ENCODE peak calls at places on chromosomes 13 and 19, in seven cellular contexts. One of them, this sample, is unnamed.

GRCh38 chr19:12723643-12724426 is at the start of gene TNPO2:
- DNase-seq in amniotic epithelial cell: peak
- DNase-seq in activated CD4-positive, alpha-beta T cell treated with anti-CD3 and anti-CD28 coated beads, Interleukin-2, amount 50 U/mL, for 1 hour: peak
- DNase-seq in islet precursor cell: peak
- DNase-seq in DND-41: peak
- DNase-seq in pons: peak
- DNase-seq in stimulated activated CD8-positive, alpha-beta memory T cell treated with anti-CD3 and anti-CD28 coated beads, Interleukin-12 subunit alpha, Interleukin-12 subunit beta, amount 100 ng/mL, for 4 hours: peak
- DNase-seq in this sample: peak

GRCh38 chr19:46428278-46429141 is at the start of gene PNMA8C:
- DNase-seq in amniotic epithelial cell: peak
- DNase-seq in activated CD4-positive, alpha-beta T cell treated with anti-CD3 and anti-CD28 coated beads, Interleukin-2, amount 50 U/mL, for 1 hour: peak
- DNase-seq in islet precursor cell: peak
- DNase-seq in DND-41: no peak
- DNase-seq in pons: peak
- DNase-seq in stimulated activated CD8-positive, alpha-beta memory T cell treated with anti-CD3 and anti-CD28 coated beads, Interleukin-12 subunit alpha, Interleukin-12 subunit beta, amount 100 ng/mL, for 4 hours: peak
- DNase-seq in this sample: peak

GRCh38 chr13:111325146-111325890 is 4.9 kb downstream of the TEX29 start:
- DNase-seq in amniotic epithelial cell: no peak
- DNase-seq in activated CD4-positive, alpha-beta T cell treated with anti-CD3 and anti-CD28 coated beads, Interleukin-2, amount 50 U/mL, for 1 hour: no peak
- DNase-seq in islet precursor cell: peak
- DNase-seq in DND-41: no peak
- DNase-seq in pons: no peak
- DNase-seq in stimulated activated CD8-positive, alpha-beta memory T cell treated with anti-CD3 and anti-CD28 coated beads, Interleukin-12 subunit alpha, Interleukin-12 subunit beta, amount 100 ng/mL, for 4 hours: no peak
- DNase-seq in this sample: no peak

GRCh38 chr13:51827254-51827653 is 17.7 kb downstream of the TMEM272 start:
- DNase-seq in amniotic epithelial cell: no peak
- DNase-seq in activated CD4-positive, alpha-beta T cell treated with anti-CD3 and anti-CD28 coated beads, Interleukin-2, amount 50 U/mL, for 1 hour: no peak
- DNase-seq in islet precursor cell: no peak
- DNase-seq in DND-41: no peak
- DNase-seq in pons: no peak
- DNase-seq in stimulated activated CD8-positive, alpha-beta memory T cell treated with anti-CD3 and anti-CD28 coated beads, Interleukin-12 subunit alpha, Interleukin-12 subunit beta, amount 100 ng/mL, for 4 hours: no peak
- DNase-seq in this sample: no peak

GRCh38 chr13:99315186-99315585 is 8.0 kb upstream of the GPR183 start:
- DNase-seq in amniotic epithelial cell: no peak
- DNase-seq in activated CD4-positive, alpha-beta T cell treated with anti-CD3 and anti-CD28 coated beads, Interleukin-2, amount 50 U/mL, for 1 hour: no peak
- DNase-seq in islet precursor cell: no peak
- DNase-seq in DND-41: no peak
- DNase-seq in pons: no peak
- DNase-seq in stimulated activated CD8-positive, alpha-beta memory T cell treated with anti-CD3 and anti-CD28 coated beads, Interleukin-12 subunit alpha, Interleukin-12 subunit beta, amount 100 ng/mL, for 4 hours: no peak
- DNase-seq in this sample: peak

GRCh38 chr13:31045621-31046081 is 113.2 kb downstream of the TEX26 start:
- DNase-seq in amniotic epithelial cell: peak
- DNase-seq in activated CD4-positive, alpha-beta T cell treated with anti-CD3 and anti-CD28 coated beads, Interleukin-2, amount 50 U/mL, for 1 hour: peak
- DNase-seq in islet precursor cell: peak
- DNase-seq in DND-41: peak
- DNase-seq in pons: no peak
- DNase-seq in stimulated activated CD8-positive, alpha-beta memory T cell treated with anti-CD3 and anti-CD28 coated beads, Interleukin-12 subunit alpha, Interleukin-12 subunit beta, amount 100 ng/mL, for 4 hours: peak
- DNase-seq in this sample: peak

GRCh38 chr19:39237200-39238184 is 7.3 kb downstream of the IFNL3 start:
- DNase-seq in amniotic epithelial cell: no peak
- DNase-seq in activated CD4-positive, alpha-beta T cell treated with anti-CD3 and anti-CD28 coated beads, Interleukin-2, amount 50 U/mL, for 1 hour: peak
- DNase-seq in islet precursor cell: peak
- DNase-seq in DND-41: peak
- DNase-seq in pons: no peak
- DNase-seq in stimulated activated CD8-positive, alpha-beta memory T cell treated with anti-CD3 and anti-CD28 coated beads, Interleukin-12 subunit alpha, Interleukin-12 subunit beta, amount 100 ng/mL, for 4 hours: no peak
- DNase-seq in this sample: no peak

GRCh38 chr13:113936566-113936965 is 37.3 kb downstream of the C13orf46 start:
- DNase-seq in amniotic epithelial cell: no peak
- DNase-seq in activated CD4-positive, alpha-beta T cell treated with anti-CD3 and anti-CD28 coated beads, Interleukin-2, amount 50 U/mL, for 1 hour: no peak
- DNase-seq in islet precursor cell: no peak
- DNase-seq in DND-41: no peak
- DNase-seq in pons: no peak
- DNase-seq in stimulated activated CD8-positive, alpha-beta memory T cell treated with anti-CD3 and anti-CD28 coated beads, Interleukin-12 subunit alpha, Interleukin-12 subunit beta, amount 100 ng/mL, for 4 hours: no peak
- DNase-seq in this sample: no peak

GRCh38 chr13:109396266-109396665 is 390.1 kb downstream of the IRS2 start:
- DNase-seq in amniotic epithelial cell: peak
- DNase-seq in activated CD4-positive, alpha-beta T cell treated with anti-CD3 and anti-CD28 coated beads, Interleukin-2, amount 50 U/mL, for 1 hour: no peak
- DNase-seq in islet precursor cell: no peak
- DNase-seq in DND-41: no peak
- DNase-seq in pons: no peak
- DNase-seq in stimulated activated CD8-positive, alpha-beta memory T cell treated with anti-CD3 and anti-CD28 coated beads, Interleukin-12 subunit alpha, Interleukin-12 subunit beta, amount 100 ng/mL, for 4 hours: no peak
- DNase-seq in this sample: peak

GRCh38 chr19:14113762-14114414 is 3.7 kb downstream of the PRKACA start:
- DNase-seq in amniotic epithelial cell: no peak
- DNase-seq in activated CD4-positive, alpha-beta T cell treated with anti-CD3 and anti-CD28 coated beads, Interleukin-2, amount 50 U/mL, for 1 hour: peak
- DNase-seq in islet precursor cell: no peak
- DNase-seq in DND-41: peak
- DNase-seq in pons: no peak
- DNase-seq in stimulated activated CD8-positive, alpha-beta memory T cell treated with anti-CD3 and anti-CD28 coated beads, Interleukin-12 subunit alpha, Interleukin-12 subunit beta, amount 100 ng/mL, for 4 hours: no peak
- DNase-seq in this sample: no peak

GRCh38 chr13:80313668-80314278 is 27.2 kb downstream of the SPRY2 start:
- DNase-seq in amniotic epithelial cell: no peak
- DNase-seq in activated CD4-positive, alpha-beta T cell treated with anti-CD3 and anti-CD28 coated beads, Interleukin-2, amount 50 U/mL, for 1 hour: no peak
- DNase-seq in islet precursor cell: no peak
- DNase-seq in DND-41: no peak
- DNase-seq in pons: no peak
- DNase-seq in stimulated activated CD8-positive, alpha-beta memory T cell treated with anti-CD3 and anti-CD28 coated beads, Interleukin-12 subunit alpha, Interleukin-12 subunit beta, amount 100 ng/mL, for 4 hours: no peak
- DNase-seq in this sample: no peak

GRCh38 chr13:25806304-25806974 is 245.4 kb downstream of the SHISA2 start:
- DNase-seq in amniotic epithelial cell: peak
- DNase-seq in activated CD4-positive, alpha-beta T cell treated with anti-CD3 and anti-CD28 coated beads, Interleukin-2, amount 50 U/mL, for 1 hour: no peak
- DNase-seq in islet precursor cell: no peak
- DNase-seq in DND-41: no peak
- DNase-seq in pons: no peak
- DNase-seq in stimulated activated CD8-positive, alpha-beta memory T cell treated with anti-CD3 and anti-CD28 coated beads, Interleukin-12 subunit alpha, Interleukin-12 subunit beta, amount 100 ng/mL, for 4 hours: no peak
- DNase-seq in this sample: peak

GRCh38 chr13:42064259-42064658 is 15.8 kb downstream of the DGKH start:
- DNase-seq in amniotic epithelial cell: peak
- DNase-seq in activated CD4-positive, alpha-beta T cell treated with anti-CD3 and anti-CD28 coated beads, Interleukin-2, amount 50 U/mL, for 1 hour: no peak
- DNase-seq in islet precursor cell: no peak
- DNase-seq in DND-41: no peak
- DNase-seq in pons: no peak
- DNase-seq in stimulated activated CD8-positive, alpha-beta memory T cell treated with anti-CD3 and anti-CD28 coated beads, Interleukin-12 subunit alpha, Interleukin-12 subunit beta, amount 100 ng/mL, for 4 hours: no peak
- DNase-seq in this sample: peak

GRCh38 chr19:3145909-3146676 is 10.3 kb downstream of the GNA15 start:
- DNase-seq in amniotic epithelial cell: no peak
- DNase-seq in activated CD4-positive, alpha-beta T cell treated with anti-CD3 and anti-CD28 coated beads, Interleukin-2, amount 50 U/mL, for 1 hour: no peak
- DNase-seq in islet precursor cell: no peak
- DNase-seq in DND-41: no peak
- DNase-seq in pons: peak
- DNase-seq in stimulated activated CD8-positive, alpha-beta memory T cell treated with anti-CD3 and anti-CD28 coated beads, Interleukin-12 subunit alpha, Interleukin-12 subunit beta, amount 100 ng/mL, for 4 hours: no peak
- DNase-seq in this sample: no peak

GRCh38 chr13:67023088-67023893 is 206.8 kb downstream of the PCDH9 start:
- DNase-seq in amniotic epithelial cell: peak
- DNase-seq in activated CD4-positive, alpha-beta T cell treated with anti-CD3 and anti-CD28 coated beads, Interleukin-2, amount 50 U/mL, for 1 hour: no peak
- DNase-seq in islet precursor cell: peak
- DNase-seq in DND-41: peak
- DNase-seq in pons: no peak
- DNase-seq in stimulated activated CD8-positive, alpha-beta memory T cell treated with anti-CD3 and anti-CD28 coated beads, Interleukin-12 subunit alpha, Interleukin-12 subunit beta, amount 100 ng/mL, for 4 hours: no peak
- DNase-seq in this sample: peak

GRCh38 chr13:47897411-47898050 is 103.5 kb downstream of the SUCLA2 start:
- DNase-seq in amniotic epithelial cell: peak
- DNase-seq in activated CD4-positive, alpha-beta T cell treated with anti-CD3 and anti-CD28 coated beads, Interleukin-2, amount 50 U/mL, for 1 hour: no peak
- DNase-seq in islet precursor cell: peak
- DNase-seq in DND-41: no peak
- DNase-seq in pons: no peak
- DNase-seq in stimulated activated CD8-positive, alpha-beta memory T cell treated with anti-CD3 and anti-CD28 coated beads, Interleukin-12 subunit alpha, Interleukin-12 subunit beta, amount 100 ng/mL, for 4 hours: no peak
- DNase-seq in this sample: peak

GRCh38 chr19:35264281-35265125 is 4.3 kb upstream of the USF2 start:
- DNase-seq in amniotic epithelial cell: no peak
- DNase-seq in activated CD4-positive, alpha-beta T cell treated with anti-CD3 and anti-CD28 coated beads, Interleukin-2, amount 50 U/mL, for 1 hour: no peak
- DNase-seq in islet precursor cell: peak
- DNase-seq in DND-41: no peak
- DNase-seq in pons: no peak
- DNase-seq in stimulated activated CD8-positive, alpha-beta memory T cell treated with anti-CD3 and anti-CD28 coated beads, Interleukin-12 subunit alpha, Interleukin-12 subunit beta, amount 100 ng/mL, for 4 hours: no peak
- DNase-seq in this sample: no peak

GRCh38 chr13:96982672-96983071 is 11.6 kb downstream of the OXGR1 start:
- DNase-seq in amniotic epithelial cell: no peak
- DNase-seq in activated CD4-positive, alpha-beta T cell treated with anti-CD3 and anti-CD28 coated beads, Interleukin-2, amount 50 U/mL, for 1 hour: no peak
- DNase-seq in islet precursor cell: no peak
- DNase-seq in DND-41: no peak
- DNase-seq in pons: peak
- DNase-seq in stimulated activated CD8-positive, alpha-beta memory T cell treated with anti-CD3 and anti-CD28 coated beads, Interleukin-12 subunit alpha, Interleukin-12 subunit beta, amount 100 ng/mL, for 4 hours: no peak
- DNase-seq in this sample: peak

GRCh38 chr13:50466554-50466953 is 376.9 kb downstream of the DLEU7 start:
- DNase-seq in amniotic epithelial cell: no peak
- DNase-seq in activated CD4-positive, alpha-beta T cell treated with anti-CD3 and anti-CD28 coated beads, Interleukin-2, amount 50 U/mL, for 1 hour: no peak
- DNase-seq in islet precursor cell: no peak
- DNase-seq in DND-41: no peak
- DNase-seq in pons: no peak
- DNase-seq in stimulated activated CD8-positive, alpha-beta memory T cell treated with anti-CD3 and anti-CD28 coated beads, Interleukin-12 subunit alpha, Interleukin-12 subunit beta, amount 100 ng/mL, for 4 hours: no peak
- DNase-seq in this sample: no peak

GRCh38 chr13:105721056-105721455 is 814.4 kb downstream of the EFNB2 start:
- DNase-seq in amniotic epithelial cell: no peak
- DNase-seq in activated CD4-positive, alpha-beta T cell treated with anti-CD3 and anti-CD28 coated beads, Interleukin-2, amount 50 U/mL, for 1 hour: no peak
- DNase-seq in islet precursor cell: no peak
- DNase-seq in DND-41: no peak
- DNase-seq in pons: no peak
- DNase-seq in stimulated activated CD8-positive, alpha-beta memory T cell treated with anti-CD3 and anti-CD28 coated beads, Interleukin-12 subunit alpha, Interleukin-12 subunit beta, amount 100 ng/mL, for 4 hours: no peak
- DNase-seq in this sample: peak

GRCh38 chr13:99800951-99801350 is 170.6 kb downstream of the ZIC5 start:
- DNase-seq in amniotic epithelial cell: no peak
- DNase-seq in activated CD4-positive, alpha-beta T cell treated with anti-CD3 and anti-CD28 coated beads, Interleukin-2, amount 50 U/mL, for 1 hour: no peak
- DNase-seq in islet precursor cell: no peak
- DNase-seq in DND-41: no peak
- DNase-seq in pons: no peak
- DNase-seq in stimulated activated CD8-positive, alpha-beta memory T cell treated with anti-CD3 and anti-CD28 coated beads, Interleukin-12 subunit alpha, Interleukin-12 subunit beta, amount 100 ng/mL, for 4 hours: no peak
- DNase-seq in this sample: no peak

GRCh38 chr13:110841406-110841805 is 73.5 kb downstream of the ANKRD10 start:
- DNase-seq in amniotic epithelial cell: no peak
- DNase-seq in activated CD4-positive, alpha-beta T cell treated with anti-CD3 and anti-CD28 coated beads, Interleukin-2, amount 50 U/mL, for 1 hour: no peak
- DNase-seq in islet precursor cell: no peak
- DNase-seq in DND-41: no peak
- DNase-seq in pons: no peak
- DNase-seq in stimulated activated CD8-positive, alpha-beta memory T cell treated with anti-CD3 and anti-CD28 coated beads, Interleukin-12 subunit alpha, Interleukin-12 subunit beta, amount 100 ng/mL, for 4 hours: no peak
- DNase-seq in this sample: no peak

GRCh38 chr19:47268028-47268427 is 6.7 kb upstream of the INAFM1 start:
- DNase-seq in amniotic epithelial cell: no peak
- DNase-seq in activated CD4-positive, alpha-beta T cell treated with anti-CD3 and anti-CD28 coated beads, Interleukin-2, amount 50 U/mL, for 1 hour: no peak
- DNase-seq in islet precursor cell: no peak
- DNase-seq in DND-41: no peak
- DNase-seq in pons: no peak
- DNase-seq in stimulated activated CD8-positive, alpha-beta memory T cell treated with anti-CD3 and anti-CD28 coated beads, Interleukin-12 subunit alpha, Interleukin-12 subunit beta, amount 100 ng/mL, for 4 hours: no peak
- DNase-seq in this sample: no peak

GRCh38 chr19:55253842-55254624 is 4.8 kb downstream of the PPP6R1 start:
- DNase-seq in amniotic epithelial cell: no peak
- DNase-seq in activated CD4-positive, alpha-beta T cell treated with anti-CD3 and anti-CD28 coated beads, Interleukin-2, amount 50 U/mL, for 1 hour: peak
- DNase-seq in islet precursor cell: no peak
- DNase-seq in DND-41: peak
- DNase-seq in pons: peak
- DNase-seq in stimulated activated CD8-positive, alpha-beta memory T cell treated with anti-CD3 and anti-CD28 coated beads, Interleukin-12 subunit alpha, Interleukin-12 subunit beta, amount 100 ng/mL, for 4 hours: peak
- DNase-seq in this sample: no peak

GRCh38 chr19:19500975-19501644 is 14.2 kb downstream of the TSSK6 start:
- DNase-seq in amniotic epithelial cell: no peak
- DNase-seq in activated CD4-positive, alpha-beta T cell treated with anti-CD3 and anti-CD28 coated beads, Interleukin-2, amount 50 U/mL, for 1 hour: no peak
- DNase-seq in islet precursor cell: no peak
- DNase-seq in DND-41: no peak
- DNase-seq in pons: no peak
- DNase-seq in stimulated activated CD8-positive, alpha-beta memory T cell treated with anti-CD3 and anti-CD28 coated beads, Interleukin-12 subunit alpha, Interleukin-12 subunit beta, amount 100 ng/mL, for 4 hours: no peak
- DNase-seq in this sample: no peak

GRCh38 chr19:46000497-46001246 is 5.4 kb downstream of the CCDC61 start:
- DNase-seq in amniotic epithelial cell: no peak
- DNase-seq in activated CD4-positive, alpha-beta T cell treated with anti-CD3 and anti-CD28 coated beads, Interleukin-2, amount 50 U/mL, for 1 hour: peak
- DNase-seq in islet precursor cell: peak
- DNase-seq in DND-41: peak
- DNase-seq in pons: peak
- DNase-seq in stimulated activated CD8-positive, alpha-beta memory T cell treated with anti-CD3 and anti-CD28 coated beads, Interleukin-12 subunit alpha, Interleukin-12 subunit beta, amount 100 ng/mL, for 4 hours: peak
- DNase-seq in this sample: peak

GRCh38 chr13:41411536-41411935 is 45.8 kb upstream of the RGCC start:
- DNase-seq in amniotic epithelial cell: peak
- DNase-seq in activated CD4-positive, alpha-beta T cell treated with anti-CD3 and anti-CD28 coated beads, Interleukin-2, amount 50 U/mL, for 1 hour: peak
- DNase-seq in islet precursor cell: peak
- DNase-seq in DND-41: no peak
- DNase-seq in pons: peak
- DNase-seq in stimulated activated CD8-positive, alpha-beta memory T cell treated with anti-CD3 and anti-CD28 coated beads, Interleukin-12 subunit alpha, Interleukin-12 subunit beta, amount 100 ng/mL, for 4 hours: no peak
- DNase-seq in this sample: peak

GRCh38 chr13:97043302-97043701 is 49.0 kb upstream of the OXGR1 start:
- DNase-seq in amniotic epithelial cell: peak
- DNase-seq in activated CD4-positive, alpha-beta T cell treated with anti-CD3 and anti-CD28 coated beads, Interleukin-2, amount 50 U/mL, for 1 hour: no peak
- DNase-seq in islet precursor cell: no peak
- DNase-seq in DND-41: no peak
- DNase-seq in pons: no peak
- DNase-seq in stimulated activated CD8-positive, alpha-beta memory T cell treated with anti-CD3 and anti-CD28 coated beads, Interleukin-12 subunit alpha, Interleukin-12 subunit beta, amount 100 ng/mL, for 4 hours: no peak
- DNase-seq in this sample: peak

GRCh38 chr19:50248413-50248812 is 45.0 kb downstream of the MYH14 start:
- DNase-seq in amniotic epithelial cell: no peak
- DNase-seq in activated CD4-positive, alpha-beta T cell treated with anti-CD3 and anti-CD28 coated beads, Interleukin-2, amount 50 U/mL, for 1 hour: no peak
- DNase-seq in islet precursor cell: no peak
- DNase-seq in DND-41: no peak
- DNase-seq in pons: no peak
- DNase-seq in stimulated activated CD8-positive, alpha-beta memory T cell treated with anti-CD3 and anti-CD28 coated beads, Interleukin-12 subunit alpha, Interleukin-12 subunit beta, amount 100 ng/mL, for 4 hours: no peak
- DNase-seq in this sample: no peak

GRCh38 chr13:51292000-51292550 is 47.4 kb upstream of the SERPINE3 start:
- DNase-seq in amniotic epithelial cell: no peak
- DNase-seq in activated CD4-positive, alpha-beta T cell treated with anti-CD3 and anti-CD28 coated beads, Interleukin-2, amount 50 U/mL, for 1 hour: no peak
- DNase-seq in islet precursor cell: no peak
- DNase-seq in DND-41: no peak
- DNase-seq in pons: no peak
- DNase-seq in stimulated activated CD8-positive, alpha-beta memory T cell treated with anti-CD3 and anti-CD28 coated beads, Interleukin-12 subunit alpha, Interleukin-12 subunit beta, amount 100 ng/mL, for 4 hours: no peak
- DNase-seq in this sample: no peak

GRCh38 chr19:44718441-44719261 is 19.7 kb downstream of the CEACAM16 start:
- DNase-seq in amniotic epithelial cell: peak
- DNase-seq in activated CD4-positive, alpha-beta T cell treated with anti-CD3 and anti-CD28 coated beads, Interleukin-2, amount 50 U/mL, for 1 hour: no peak
- DNase-seq in islet precursor cell: peak
- DNase-seq in DND-41: no peak
- DNase-seq in pons: peak
- DNase-seq in stimulated activated CD8-positive, alpha-beta memory T cell treated with anti-CD3 and anti-CD28 coated beads, Interleukin-12 subunit alpha, Interleukin-12 subunit beta, amount 100 ng/mL, for 4 hours: no peak
- DNase-seq in this sample: peak

GRCh38 chr19:52739576-52739975 is 4.7 kb upstream of the ZNF611 start:
- DNase-seq in amniotic epithelial cell: no peak
- DNase-seq in activated CD4-positive, alpha-beta T cell treated with anti-CD3 and anti-CD28 coated beads, Interleukin-2, amount 50 U/mL, for 1 hour: no peak
- DNase-seq in islet precursor cell: no peak
- DNase-seq in DND-41: no peak
- DNase-seq in pons: no peak
- DNase-seq in stimulated activated CD8-positive, alpha-beta memory T cell treated with anti-CD3 and anti-CD28 coated beads, Interleukin-12 subunit alpha, Interleukin-12 subunit beta, amount 100 ng/mL, for 4 hours: no peak
- DNase-seq in this sample: no peak

GRCh38 chr19:28990522-28990921 is 222.4 kb downstream of the UQCRFS1 start:
- DNase-seq in amniotic epithelial cell: no peak
- DNase-seq in activated CD4-positive, alpha-beta T cell treated with anti-CD3 and anti-CD28 coated beads, Interleukin-2, amount 50 U/mL, for 1 hour: no peak
- DNase-seq in islet precursor cell: no peak
- DNase-seq in DND-41: no peak
- DNase-seq in pons: no peak
- DNase-seq in stimulated activated CD8-positive, alpha-beta memory T cell treated with anti-CD3 and anti-CD28 coated beads, Interleukin-12 subunit alpha, Interleukin-12 subunit beta, amount 100 ng/mL, for 4 hours: no peak
- DNase-seq in this sample: no peak